ENCODE peak calls at places on chromosomes 11 and 22, in eight cellular contexts. One of them, this sample, is unnamed.

GRCh38 chr11:94768602-94769511 is 701 bp downstream of the AMOTL1 start:
- DNase-seq in effector memory CD8-positive, alpha-beta T cell: no peak
- DNase-seq in NCI-H2171: no peak
- DNase-seq in lung: peak
- DNase-seq in Right ventricle myocardium superior: peak
- DNase-seq in heart left ventricle: peak
- DNase-seq in H7: peak
- DNase-seq in NCI-H460: no peak
- DNase-seq in this sample: peak

GRCh38 chr11:2097356-2097997 is 41.7 kb downstream of the IGF2 start:
- DNase-seq in effector memory CD8-positive, alpha-beta T cell: no peak
- DNase-seq in NCI-H2171: no peak
- DNase-seq in lung: peak
- DNase-seq in Right ventricle myocardium superior: peak
- DNase-seq in heart left ventricle: peak
- DNase-seq in H7: peak
- DNase-seq in NCI-H460: no peak
- DNase-seq in this sample: peak

GRCh38 chr11:68550485-68550817 is 89.9 kb downstream of the PPP6R3 start:
- DNase-seq in effector memory CD8-positive, alpha-beta T cell: no peak
- DNase-seq in NCI-H2171: no peak
- DNase-seq in lung: no peak
- DNase-seq in Right ventricle myocardium superior: no peak
- DNase-seq in heart left ventricle: peak
- DNase-seq in H7: no peak
- DNase-seq in NCI-H460: no peak
- DNase-seq in this sample: no peak

GRCh38 chr11:72226701-72227100 is 2.1 kb downstream of the INPPL1 start:
- DNase-seq in effector memory CD8-positive, alpha-beta T cell: no peak
- DNase-seq in NCI-H2171: no peak
- DNase-seq in lung: peak
- DNase-seq in Right ventricle myocardium superior: no peak
- DNase-seq in heart left ventricle: no peak
- DNase-seq in H7: no peak
- DNase-seq in NCI-H460: no peak
- DNase-seq in this sample: peak

GRCh38 chr11:23755076-23755475 is 741.8 kb upstream of the LUZP2 start:
- DNase-seq in effector memory CD8-positive, alpha-beta T cell: no peak
- DNase-seq in NCI-H2171: no peak
- DNase-seq in lung: no peak
- DNase-seq in Right ventricle myocardium superior: no peak
- DNase-seq in heart left ventricle: no peak
- DNase-seq in H7: no peak
- DNase-seq in NCI-H460: no peak
- DNase-seq in this sample: no peak

GRCh38 chr11:95337175-95337957 is 106.4 kb upstream of the SESN3 start:
- DNase-seq in effector memory CD8-positive, alpha-beta T cell: no peak
- DNase-seq in NCI-H2171: peak
- DNase-seq in lung: peak
- DNase-seq in Right ventricle myocardium superior: peak
- DNase-seq in heart left ventricle: peak
- DNase-seq in H7: peak
- DNase-seq in NCI-H460: no peak
- DNase-seq in this sample: peak

GRCh38 chr22:44037519-44038370 is 13.6 kb downstream of the PARVB start:
- DNase-seq in effector memory CD8-positive, alpha-beta T cell: no peak
- DNase-seq in NCI-H2171: no peak
- DNase-seq in lung: no peak
- DNase-seq in Right ventricle myocardium superior: no peak
- DNase-seq in heart left ventricle: peak
- DNase-seq in H7: no peak
- DNase-seq in NCI-H460: peak
- DNase-seq in this sample: no peak

GRCh38 chr11:30451642-30452041 is 128.7 kb downstream of the ARL14EP start:
- DNase-seq in effector memory CD8-positive, alpha-beta T cell: no peak
- DNase-seq in NCI-H2171: no peak
- DNase-seq in lung: no peak
- DNase-seq in Right ventricle myocardium superior: no peak
- DNase-seq in heart left ventricle: no peak
- DNase-seq in H7: no peak
- DNase-seq in NCI-H460: no peak
- DNase-seq in this sample: no peak

GRCh38 chr11:131408011-131408640 is 37.7 kb downstream of the NTM start:
- DNase-seq in effector memory CD8-positive, alpha-beta T cell: no peak
- DNase-seq in NCI-H2171: no peak
- DNase-seq in lung: peak
- DNase-seq in Right ventricle myocardium superior: peak
- DNase-seq in heart left ventricle: no peak
- DNase-seq in H7: peak
- DNase-seq in NCI-H460: peak
- DNase-seq in this sample: no peak

GRCh38 chr11:65954771-65955170 is 6.8 kb upstream of the SART1 start:
- DNase-seq in effector memory CD8-positive, alpha-beta T cell: no peak
- DNase-seq in NCI-H2171: peak
- DNase-seq in lung: no peak
- DNase-seq in Right ventricle myocardium superior: no peak
- DNase-seq in heart left ventricle: no peak
- DNase-seq in H7: no peak
- DNase-seq in NCI-H460: no peak
- DNase-seq in this sample: no peak

GRCh38 chr22:49789289-49790141 is 38.2 kb downstream of the BRD1 start:
- DNase-seq in effector memory CD8-positive, alpha-beta T cell: peak
- DNase-seq in NCI-H2171: no peak
- DNase-seq in lung: no peak
- DNase-seq in Right ventricle myocardium superior: peak
- DNase-seq in heart left ventricle: peak
- DNase-seq in H7: peak
- DNase-seq in NCI-H460: no peak
- DNase-seq in this sample: peak

GRCh38 chr22:26431151-26431995 is 2.3 kb downstream of the ASPHD2 start:
- DNase-seq in effector memory CD8-positive, alpha-beta T cell: no peak
- DNase-seq in NCI-H2171: no peak
- DNase-seq in lung: no peak
- DNase-seq in Right ventricle myocardium superior: no peak
- DNase-seq in heart left ventricle: no peak
- DNase-seq in H7: no peak
- DNase-seq in NCI-H460: no peak
- DNase-seq in this sample: no peak

GRCh38 chr11:114059278-114059983 is at the start of gene ZBTB16:
- DNase-seq in effector memory CD8-positive, alpha-beta T cell: peak
- DNase-seq in NCI-H2171: peak
- DNase-seq in lung: peak
- DNase-seq in Right ventricle myocardium superior: peak
- DNase-seq in heart left ventricle: peak
- DNase-seq in H7: peak
- DNase-seq in NCI-H460: no peak
- DNase-seq in this sample: peak

GRCh38 chr11:23932485-23932898 is 564.4 kb upstream of the LUZP2 start:
- DNase-seq in effector memory CD8-positive, alpha-beta T cell: no peak
- DNase-seq in NCI-H2171: no peak
- DNase-seq in lung: no peak
- DNase-seq in Right ventricle myocardium superior: no peak
- DNase-seq in heart left ventricle: no peak
- DNase-seq in H7: no peak
- DNase-seq in NCI-H460: no peak
- DNase-seq in this sample: no peak

GRCh38 chr11:113937918-113938317 is 33.3 kb downstream of the HTR3B start:
- DNase-seq in effector memory CD8-positive, alpha-beta T cell: no peak
- DNase-seq in NCI-H2171: no peak
- DNase-seq in lung: no peak
- DNase-seq in Right ventricle myocardium superior: no peak
- DNase-seq in heart left ventricle: no peak
- DNase-seq in H7: no peak
- DNase-seq in NCI-H460: no peak
- DNase-seq in this sample: no peak

GRCh38 chr11:124623861-124624525 is 1.3 kb downstream of the TBRG1 start:
- DNase-seq in effector memory CD8-positive, alpha-beta T cell: no peak
- DNase-seq in NCI-H2171: no peak
- DNase-seq in lung: no peak
- DNase-seq in Right ventricle myocardium superior: no peak
- DNase-seq in heart left ventricle: no peak
- DNase-seq in H7: no peak
- DNase-seq in NCI-H460: no peak
- DNase-seq in this sample: no peak

GRCh38 chr11:33897761-33898403 is 6.0 kb upstream of the LMO2 start:
- DNase-seq in effector memory CD8-positive, alpha-beta T cell: no peak
- DNase-seq in NCI-H2171: no peak
- DNase-seq in lung: no peak
- DNase-seq in Right ventricle myocardium superior: no peak
- DNase-seq in heart left ventricle: no peak
- DNase-seq in H7: no peak
- DNase-seq in NCI-H460: no peak
- DNase-seq in this sample: no peak

GRCh38 chr11:12242071-12242672 is 131.8 kb downstream of the MICAL2 start:
- DNase-seq in effector memory CD8-positive, alpha-beta T cell: no peak
- DNase-seq in NCI-H2171: no peak
- DNase-seq in lung: no peak
- DNase-seq in Right ventricle myocardium superior: no peak
- DNase-seq in heart left ventricle: no peak
- DNase-seq in H7: no peak
- DNase-seq in NCI-H460: no peak
- DNase-seq in this sample: no peak

GRCh38 chr11:115201121-115201792 is 303.0 kb downstream of the CADM1 start:
- DNase-seq in effector memory CD8-positive, alpha-beta T cell: no peak
- DNase-seq in NCI-H2171: no peak
- DNase-seq in lung: no peak
- DNase-seq in Right ventricle myocardium superior: no peak
- DNase-seq in heart left ventricle: no peak
- DNase-seq in H7: no peak
- DNase-seq in NCI-H460: no peak
- DNase-seq in this sample: no peak

GRCh38 chr22:44685384-44686056 is 16.5 kb upstream of the PRR5 start:
- DNase-seq in effector memory CD8-positive, alpha-beta T cell: peak
- DNase-seq in NCI-H2171: peak
- DNase-seq in lung: peak
- DNase-seq in Right ventricle myocardium superior: peak
- DNase-seq in heart left ventricle: no peak
- DNase-seq in H7: peak
- DNase-seq in NCI-H460: peak
- DNase-seq in this sample: peak

GRCh38 chr11:125933030-125933813 is 12.6 kb upstream of the VSIG10L2 start:
- DNase-seq in effector memory CD8-positive, alpha-beta T cell: no peak
- DNase-seq in NCI-H2171: no peak
- DNase-seq in lung: no peak
- DNase-seq in Right ventricle myocardium superior: no peak
- DNase-seq in heart left ventricle: no peak
- DNase-seq in H7: peak
- DNase-seq in NCI-H460: no peak
- DNase-seq in this sample: no peak

GRCh38 chr22:45612940-45613339 is 58.7 kb upstream of the ATXN10 start:
- DNase-seq in effector memory CD8-positive, alpha-beta T cell: no peak
- DNase-seq in NCI-H2171: no peak
- DNase-seq in lung: no peak
- DNase-seq in Right ventricle myocardium superior: peak
- DNase-seq in heart left ventricle: no peak
- DNase-seq in H7: no peak
- DNase-seq in NCI-H460: no peak
- DNase-seq in this sample: no peak

GRCh38 chr11:44407211-44407996 is 97.5 kb upstream of the ALX4 start:
- DNase-seq in effector memory CD8-positive, alpha-beta T cell: no peak
- DNase-seq in NCI-H2171: no peak
- DNase-seq in lung: no peak
- DNase-seq in Right ventricle myocardium superior: no peak
- DNase-seq in heart left ventricle: peak
- DNase-seq in H7: no peak
- DNase-seq in NCI-H460: no peak
- DNase-seq in this sample: no peak

GRCh38 chr11:60305906-60306619 is 21.0 kb upstream of the MS4A6E start:
- DNase-seq in effector memory CD8-positive, alpha-beta T cell: no peak
- DNase-seq in NCI-H2171: no peak
- DNase-seq in lung: no peak
- DNase-seq in Right ventricle myocardium superior: no peak
- DNase-seq in heart left ventricle: no peak
- DNase-seq in H7: no peak
- DNase-seq in NCI-H460: no peak
- DNase-seq in this sample: no peak

GRCh38 chr22:38788016-38788415 is 5.9 kb downstream of the DNAL4 start:
- DNase-seq in effector memory CD8-positive, alpha-beta T cell: no peak
- DNase-seq in NCI-H2171: no peak
- DNase-seq in lung: no peak
- DNase-seq in Right ventricle myocardium superior: no peak
- DNase-seq in heart left ventricle: no peak
- DNase-seq in H7: no peak
- DNase-seq in NCI-H460: no peak
- DNase-seq in this sample: no peak

GRCh38 chr11:104122008-104122635 is 41.8 kb downstream of the PDGFD start:
- DNase-seq in effector memory CD8-positive, alpha-beta T cell: no peak
- DNase-seq in NCI-H2171: no peak
- DNase-seq in lung: no peak
- DNase-seq in Right ventricle myocardium superior: no peak
- DNase-seq in heart left ventricle: no peak
- DNase-seq in H7: no peak
- DNase-seq in NCI-H460: no peak
- DNase-seq in this sample: no peak

GRCh38 chr11:26088391-26088790 is 243.5 kb upstream of the ANO3 start:
- DNase-seq in effector memory CD8-positive, alpha-beta T cell: no peak
- DNase-seq in NCI-H2171: no peak
- DNase-seq in lung: no peak
- DNase-seq in Right ventricle myocardium superior: no peak
- DNase-seq in heart left ventricle: no peak
- DNase-seq in H7: no peak
- DNase-seq in NCI-H460: no peak
- DNase-seq in this sample: no peak

GRCh38 chr11:69245041-69245440 is 48.9 kb upstream of the MYEOV start:
- DNase-seq in effector memory CD8-positive, alpha-beta T cell: no peak
- DNase-seq in NCI-H2171: no peak
- DNase-seq in lung: no peak
- DNase-seq in Right ventricle myocardium superior: no peak
- DNase-seq in heart left ventricle: no peak
- DNase-seq in H7: no peak
- DNase-seq in NCI-H460: no peak
- DNase-seq in this sample: no peak

GRCh38 chr22:42452916-42453315 is 20.7 kb upstream of the NFAM1 start:
- DNase-seq in effector memory CD8-positive, alpha-beta T cell: no peak
- DNase-seq in NCI-H2171: no peak
- DNase-seq in lung: no peak
- DNase-seq in Right ventricle myocardium superior: no peak
- DNase-seq in heart left ventricle: no peak
- DNase-seq in H7: no peak
- DNase-seq in NCI-H460: no peak
- DNase-seq in this sample: no peak

GRCh38 chr11:14422052-14422813 is 63.2 kb upstream of the RRAS2 start:
- DNase-seq in effector memory CD8-positive, alpha-beta T cell: no peak
- DNase-seq in NCI-H2171: peak
- DNase-seq in lung: peak
- DNase-seq in Right ventricle myocardium superior: peak
- DNase-seq in heart left ventricle: peak
- DNase-seq in H7: peak
- DNase-seq in NCI-H460: peak
- DNase-seq in this sample: peak